ENCODE peak calls at places on chromosomes 12 and 14, in six cellular contexts. F is fibroblast of lung, X is GM12878, V is upper lobe of right lung, E is A673, Z is lung. Y is an unnamed sample.

GRCh38 chr12:50402270-50403000 is 1.8 kb downstream of the LARP4 start:
- DNase-seq in E (no peak), V (no peak), F (peak; percentile 16), Z (no peak), X (no peak), Y (no peak)

GRCh38 chr14:77040309-77040994 is 11.9 kb upstream of the IRF2BPL start:
- DNase-seq in V (peak; percentile 99), Z (peak; percentile 100), X (peak; percentile 99), E (peak; percentile 100), F (peak; percentile 98), Y (peak; percentile 95)

GRCh38 chr12:121214855-121215745 is 5.2 kb downstream of the P2RX4 start:
- DNase-seq in F (peak; percentile 87), X (no peak), Z (no peak), V (no peak), E (no peak), Y (peak; percentile 61)

GRCh38 chr14:93787465-93788306 is 599 bp downstream of the PRIMA1 start:
- DNase-seq in F (no peak), V (no peak), X (no peak), Z (no peak), E (no peak), Y (no peak)

GRCh38 chr12:130783110-130783715 is 55.8 kb downstream of the STX2 start:
- DNase-seq in Z (no peak), V (no peak), F (no peak), X (no peak), E (no peak), Y (no peak)

GRCh38 chr14:76977793-76978730 is 50.4 kb downstream of the IRF2BPL start:
- DNase-seq in E (no peak), F (peak; percentile 62), Z (peak; percentile 68), V (peak; percentile 92), X (peak; percentile 81), Y (no peak)

GRCh38 chr12:127411141-127411915 is 855.6 kb upstream of the TMEM132C start:
- DNase-seq in E (no peak), X (no peak), F (no peak), V (no peak), Z (no peak), Y (no peak)

GRCh38 chr14:32381869-32382268 is 52.8 kb downstream of the AKAP6 start:
- DNase-seq in Z (no peak), E (no peak), F (no peak), X (no peak), V (no peak), Y (no peak)

GRCh38 chr14:89386214-89386886 is 30.7 kb downstream of the FOXN3 start:
- DNase-seq in Z (no peak), X (peak; percentile 63), F (peak; percentile 67), E (no peak), V (no peak), Y (no peak)

GRCh38 chr12:114400925-114401324 is 5.0 kb downstream of the TBX5 start:
- DNase-seq in X (no peak), Z (no peak), V (no peak), E (no peak), F (no peak), Y (no peak)

GRCh38 chr12:11879306-11879705 is 191.4 kb upstream of the BCL2L14 start:
- DNase-seq in V (no peak), Z (no peak), X (no peak), F (peak; percentile 86), E (peak; percentile 67), Y (no peak)

GRCh38 chr14:65302571-65303184 is 109.9 kb upstream of the FUT8 start:
- DNase-seq in E (no peak), Z (no peak), V (no peak), X (peak; percentile 98), F (peak; percentile 31), Y (no peak)

GRCh38 chr12:84874125-84874824 is 38.3 kb downstream of the SLC6A15 start:
- DNase-seq in V (no peak), E (peak; percentile 68), X (no peak), Z (no peak), F (peak; percentile 25), Y (peak; percentile 53)

GRCh38 chr12:15855646-15856045 is 26.5 kb upstream of the STRAP start:
- DNase-seq in V (no peak), Z (no peak), F (peak; percentile 27), E (no peak), X (no peak), Y (no peak)

GRCh38 chr14:90266441-90267154 is 10.2 kb downstream of the PSMC1 start:
- DNase-seq in Z (no peak), X (no peak), V (no peak), E (no peak), F (no peak), Y (no peak)

GRCh38 chr12:7501031-7501585 is 2.5 kb downstream of the CD163 start:
- DNase-seq in E (no peak), Z (no peak), V (no peak), X (no peak), F (peak; percentile 9), Y (no peak)

GRCh38 chr12:94942663-94943062 is 60.8 kb downstream of the NDUFA12 start:
- DNase-seq in V (no peak), X (no peak), Z (no peak), F (no peak), E (no peak), Y (no peak)

GRCh38 chr14:85508863-85509262 is 21.1 kb upstream of the FLRT2 start:
- DNase-seq in E (no peak), X (no peak), V (no peak), F (no peak), Z (no peak), Y (no peak)

GRCh38 chr12:77720258-77720657 is 110.4 kb upstream of the NAV3 start:
- DNase-seq in E (peak; percentile 75), X (no peak), F (no peak), V (no peak), Z (no peak), Y (no peak)
- TF ChIP-seq CTCF in E (peak; percentile 55), X (no peak), F (no peak), V (no peak), Z (no peak), Y (peak; percentile 30)

GRCh38 chr12:70609203-70609602 is 28.0 kb downstream of the PTPRB start:
- DNase-seq in E (no peak), V (no peak), X (no peak), F (peak; percentile 21), Z (no peak), Y (no peak)
- H3K4me3 ChIP-seq in E (peak overlapping the region; percentile 42), V (peak overlapping the region; percentile 52), X (no peak overlapping the region), F (peak overlapping the region; percentile 62), Z (peak overlapping the region; percentile 46), Y (peak overlapping the region; percentile 53)

GRCh38 chr12:54038760-54039414 is 6.0 kb downstream of the HOXC5 start:
- DNase-seq in F (no peak), V (no peak), Z (no peak), E (no peak), X (no peak), Y (no peak)
- TF ChIP-seq CTCF in F (no peak), V (no peak), Z (no peak), E (no peak), X (no peak), Y (no peak)

GRCh38 chr12:1630827-1631591 is 2.0 kb downstream of the WNT5B start:
- DNase-seq in V (no peak), X (no peak), F (peak; percentile 62), E (no peak), Z (no peak), Y (peak; percentile 26)
- H3K4me3 ChIP-seq in V (peak overlapping the region; percentile 51), X (peak overlapping the region; percentile 59), F (no peak overlapping the region), E (no peak overlapping the region), Z (no peak overlapping the region), Y (peak overlapping the region; percentile 37)

DNA sequence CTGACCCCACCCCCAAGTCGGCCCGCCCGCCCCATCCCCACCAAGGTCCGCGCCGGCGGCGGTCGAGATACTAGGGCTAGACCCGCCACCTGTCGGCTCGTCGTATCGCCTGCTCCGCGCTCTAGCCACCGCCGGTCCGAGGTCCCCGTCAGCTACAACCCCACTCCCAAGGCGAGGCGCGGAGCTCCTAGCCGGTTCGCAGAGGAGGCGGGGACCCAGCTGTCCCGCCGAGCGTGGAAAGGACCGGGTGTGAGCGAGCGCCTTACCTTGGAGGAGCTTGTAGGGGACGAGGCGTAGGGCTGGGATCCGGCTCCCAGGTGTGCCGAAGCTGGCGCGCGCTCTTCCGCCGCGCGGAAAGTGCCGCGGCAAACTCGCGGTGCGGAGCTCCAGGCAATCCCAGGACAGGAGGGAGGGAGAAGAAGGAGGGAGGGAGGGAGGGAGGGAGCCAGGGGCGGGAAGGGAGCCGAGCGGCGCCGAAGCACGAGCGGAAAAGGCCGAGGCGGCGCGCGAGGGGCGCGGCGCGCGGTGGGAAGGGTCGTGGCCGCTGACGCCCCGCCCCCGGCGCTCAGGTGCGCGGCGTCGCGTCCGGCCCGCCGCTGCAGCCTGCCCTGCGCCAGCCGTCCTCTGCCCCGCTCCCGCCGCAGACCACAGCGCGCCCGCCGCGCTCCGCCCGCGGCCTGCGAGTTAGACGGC is at the start of gene PAWR:
- DNase-seq in Z (peak; percentile 68), F (peak; percentile 70), E (peak; percentile 88), X (no peak), V (peak; percentile 89), Y (peak; percentile 41)
- TF ChIP-seq CTCF in Z (no peak), F (no peak), E (peak; percentile 3), X (peak; percentile 57), V (peak; percentile 9), Y (peak; percentile 13)

GRCh38 chr12:132162508-132163031 is 18.3 kb downstream of the NOC4L start:
- DNase-seq in E (no peak), X (no peak), Z (no peak), F (peak; percentile 85), V (peak; percentile 67), Y (peak; percentile 88)

GRCh38 chr12:132163041-132163910 is 19.0 kb downstream of the NOC4L start:
- DNase-seq in X (no peak), Z (no peak), E (no peak), V (no peak), F (no peak), Y (no peak)

GRCh38 chr12:132160671-132161045 is 16.4 kb downstream of the NOC4L start:
- DNase-seq in F (no peak), Z (no peak), V (peak; percentile 33), E (no peak), X (no peak), Y (no peak)

GRCh38 chr12:132161046-132161781 is 17.0 kb downstream of the NOC4L start:
- DNase-seq in E (peak; percentile 70), F (peak; percentile 48), X (no peak), Z (no peak), V (peak; percentile 36), Y (no peak)

DNA sequence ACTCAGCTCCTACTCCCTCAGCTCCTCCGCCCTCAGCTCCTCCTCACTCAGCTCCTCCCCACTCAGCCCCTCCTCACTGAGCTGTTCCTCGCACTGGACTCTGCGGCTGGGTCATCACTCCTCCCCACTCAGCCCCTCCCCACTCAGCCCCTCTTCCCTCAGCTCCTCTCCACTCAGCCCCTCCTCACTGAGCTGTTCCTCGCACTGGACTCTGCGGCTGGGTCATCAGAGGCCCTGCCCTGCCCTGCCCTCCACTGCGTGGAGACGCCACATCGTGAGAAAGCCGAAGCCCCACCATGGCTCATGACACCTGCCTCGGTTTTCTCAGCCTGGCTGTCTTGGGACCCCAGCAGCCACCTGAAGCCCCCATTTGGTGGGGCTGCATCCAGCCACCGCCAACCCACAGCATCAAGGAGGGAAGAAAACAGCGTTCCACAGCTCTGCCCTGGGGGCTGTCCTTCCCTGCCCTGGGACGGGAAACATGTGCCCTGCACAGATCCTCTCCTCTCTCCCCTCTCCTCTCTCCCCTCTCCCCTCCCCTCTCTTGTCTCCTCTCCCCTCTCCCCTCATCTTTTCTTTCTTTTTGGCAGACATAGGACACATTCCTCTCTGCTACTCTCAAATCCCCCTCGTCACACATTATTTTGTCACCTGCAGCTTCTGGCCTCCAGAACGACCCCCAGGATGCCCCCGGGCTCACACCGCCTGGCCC is 17.7 kb downstream of the NOC4L start:
- DNase-seq in F (no peak), E (no peak), V (peak; percentile 44), X (no peak), Z (no peak), Y (no peak)
- H3K4me3 ChIP-seq in F (no peak overlapping the region), E (peak overlapping the region; percentile 13), V (no peak overlapping the region), X (no peak overlapping the region), Z (no peak overlapping the region), Y (no peak overlapping the region)